ENCODE peak calls at places on chromosomes 7 and 10, in four cellular contexts. S is kidney epithelial cell, L is hepatocyte, F is fibroblast of the aortic adventitia. J is an unnamed sample.

GRCh38 chr7:94393251-94393758 is 1.4 kb upstream of the COL1A2 start:
- DNase-seq in F (peak), S (no peak), L (peak), J (no peak)

GRCh38 chr7:30813466-30813865 is 42.2 kb downstream of the MINDY4 start:
- DNase-seq in F (no peak), L (no peak), S (no peak), J (no peak)

GRCh38 chr7:17608114-17608833 is 309.8 kb downstream of the AHR start:
- DNase-seq in F (peak), L (no peak), S (no peak), J (no peak)

GRCh38 chr10:76282122-76283030 is 851.0 kb downstream of the LRMDA start:
- DNase-seq in S (no peak), F (peak), L (peak), J (no peak)

GRCh38 chr10:132904814-132905649 is 37.3 kb downstream of the CFAP46 start:
- DNase-seq in L (no peak), S (no peak), F (no peak), J (no peak)

GRCh38 chr7:11830582-11831382 is 1.2 kb downstream of the THSD7A start:
- DNase-seq in S (no peak), L (peak), F (peak), J (peak)

GRCh38 chr7:150745086-150745485 is 7.9 kb downstream of the GIMAP5 start:
- DNase-seq in S (no peak), L (no peak), F (no peak), J (no peak)

GRCh38 chr7:104951546-104951945 is 62.5 kb upstream of the KMT2E start:
- DNase-seq in L (no peak), F (peak), S (no peak), J (no peak)

GRCh38 chr7:143359769-143360168 is 2.7 kb downstream of the FAM131B start:
- DNase-seq in F (no peak), S (no peak), L (no peak), J (no peak)

DNA sequence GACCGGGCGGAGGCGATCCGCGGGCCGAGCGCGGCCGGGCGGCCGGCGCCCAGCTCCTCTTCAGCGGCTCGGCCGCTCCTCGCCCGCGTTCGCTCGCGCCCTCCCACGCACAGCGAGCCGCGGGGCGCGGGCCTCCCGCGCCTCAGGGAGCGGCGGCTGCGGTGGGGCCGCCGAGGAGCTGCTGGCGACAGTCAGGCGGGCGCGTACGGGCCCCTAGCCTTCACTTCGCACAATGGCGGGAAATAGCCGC is at the start of gene MCMBP:
- DNase-seq in L (no peak), S (no peak), F (no peak), J (no peak)
- TF ChIP-seq CTCF in L (no peak), S (no peak), F (no peak), J (no peak)

GRCh38 chr7:149544028-149544427 is 46.4 kb upstream of the ZNF746 start:
- DNase-seq in F (no peak), S (no peak), L (no peak), J (no peak)

GRCh38 chr7:149546331-149546730 is 48.7 kb upstream of the ZNF746 start:
- DNase-seq in L (no peak), F (no peak), S (no peak), J (no peak)

GRCh38 chr7:149552778-149553177 is 55.2 kb upstream of the ZNF746 start:
- DNase-seq in L (no peak), S (no peak), F (no peak), J (no peak)

GRCh38 chr7:149547126-149547525 is 49.5 kb upstream of the ZNF746 start:
- DNase-seq in L (no peak), S (no peak), F (no peak), J (no peak)
- TF ChIP-seq CTCF in L (no peak), S (no peak), F (no peak), J (peak)

GRCh38 chr7:79308176-79308575 is 145.3 kb downstream of the MAGI2 start:
- DNase-seq in S (no peak), L (peak), F (no peak), J (no peak)
- TF ChIP-seq CTCF in S (no peak), L (no peak), F (peak), J (no peak)

DNA sequence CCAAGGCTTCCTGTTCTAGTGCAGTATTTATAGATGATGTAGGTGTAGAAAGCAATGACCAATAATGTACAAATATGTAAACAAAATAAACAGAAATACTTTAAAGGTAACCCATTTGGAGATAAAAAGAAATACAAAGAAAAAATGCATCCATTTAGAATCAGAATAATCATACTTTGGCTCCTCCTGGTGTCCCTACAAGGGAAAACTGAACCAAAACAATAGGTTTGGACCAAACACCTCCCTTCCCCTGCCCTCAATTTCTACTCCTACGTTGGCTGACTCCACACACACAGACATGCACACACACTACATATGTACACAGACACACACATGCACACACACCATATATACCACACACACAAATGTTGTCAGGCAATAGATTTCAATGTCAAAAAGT is 36.0 kb downstream of the C10orf143 start:
- DNase-seq in F (peak), S (no peak), L (no peak), J (no peak)
- TF ChIP-seq CTCF in F (peak), S (no peak), L (no peak), J (no peak)

DNA sequence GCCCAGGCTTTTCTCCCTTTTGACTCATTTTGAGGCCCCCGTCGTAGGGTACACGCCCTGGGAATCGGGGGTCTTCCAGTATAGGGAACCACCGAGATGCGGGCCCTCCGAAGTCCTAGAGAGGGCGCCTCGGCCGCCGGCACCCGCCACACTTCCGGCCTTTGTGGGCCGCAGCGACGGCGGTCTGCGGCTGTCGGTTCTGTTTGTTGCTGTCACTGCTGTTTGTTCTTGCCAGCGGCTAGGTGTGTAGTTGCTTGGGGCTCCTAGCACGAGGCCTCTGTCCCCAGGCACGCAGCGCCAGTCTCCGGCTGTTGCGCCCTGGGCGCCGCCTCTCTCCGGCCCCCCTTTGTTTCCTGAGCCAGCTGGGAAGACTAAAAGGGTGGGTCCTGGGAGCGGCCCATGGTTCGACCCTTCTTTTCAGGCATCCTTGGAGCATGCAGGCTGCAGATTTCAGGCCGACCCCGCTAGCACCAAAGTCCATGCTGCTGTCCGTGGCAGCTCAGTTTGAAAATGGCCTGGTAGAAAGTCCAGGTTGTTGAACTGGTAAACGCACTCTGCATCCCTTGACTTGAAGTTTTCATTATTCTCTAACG is 17.8 kb upstream of the ZKSCAN1 start:
- DNase-seq in S (no peak), L (peak), F (peak), J (peak)
- TF ChIP-seq CTCF in S (peak), L (no peak), F (peak), J (peak)

GRCh38 chr7:70794962-70795361 is 337.0 kb upstream of the GALNT17 start:
- DNase-seq in S (no peak), L (no peak), F (no peak), J (no peak)
- TF ChIP-seq CTCF in S (no peak), L (no peak), F (no peak), J (no peak)

GRCh38 chr10:85515316-85515715 is 851.3 kb downstream of the GRID1 start:
- DNase-seq in S (no peak), F (no peak), L (no peak), J (no peak)

GRCh38 chr10:85513450-85513849 is 853.1 kb downstream of the GRID1 start:
- DNase-seq in S (no peak), F (no peak), L (no peak), J (no peak)

GRCh38 chr10:85508159-85508558 is 858.4 kb downstream of the GRID1 start:
- DNase-seq in S (no peak), F (no peak), L (no peak), J (no peak)

DNA sequence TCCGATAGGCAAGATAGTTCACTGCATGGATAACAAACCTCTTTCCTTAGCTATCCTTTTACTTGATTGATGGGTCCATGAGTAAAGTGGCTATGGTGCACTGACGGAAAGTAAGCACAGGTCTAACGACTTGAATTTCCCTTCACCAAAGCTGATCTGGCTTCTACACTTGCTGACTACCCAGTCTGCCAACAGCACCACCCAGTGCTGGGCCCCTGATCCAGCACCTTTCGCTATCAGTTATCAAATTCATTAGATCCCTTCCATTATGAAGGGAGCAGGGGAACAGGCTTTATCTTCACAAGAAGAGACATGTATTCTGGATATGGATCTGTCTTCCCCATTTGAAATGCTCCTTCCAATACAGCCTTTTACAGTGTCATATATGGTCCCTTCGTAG is 855.9 kb downstream of the GRID1 start:
- DNase-seq in L (no peak), S (no peak), F (no peak), J (no peak)
- TF ChIP-seq CTCF in L (no peak), S (peak), F (no peak), J (no peak)

DNA sequence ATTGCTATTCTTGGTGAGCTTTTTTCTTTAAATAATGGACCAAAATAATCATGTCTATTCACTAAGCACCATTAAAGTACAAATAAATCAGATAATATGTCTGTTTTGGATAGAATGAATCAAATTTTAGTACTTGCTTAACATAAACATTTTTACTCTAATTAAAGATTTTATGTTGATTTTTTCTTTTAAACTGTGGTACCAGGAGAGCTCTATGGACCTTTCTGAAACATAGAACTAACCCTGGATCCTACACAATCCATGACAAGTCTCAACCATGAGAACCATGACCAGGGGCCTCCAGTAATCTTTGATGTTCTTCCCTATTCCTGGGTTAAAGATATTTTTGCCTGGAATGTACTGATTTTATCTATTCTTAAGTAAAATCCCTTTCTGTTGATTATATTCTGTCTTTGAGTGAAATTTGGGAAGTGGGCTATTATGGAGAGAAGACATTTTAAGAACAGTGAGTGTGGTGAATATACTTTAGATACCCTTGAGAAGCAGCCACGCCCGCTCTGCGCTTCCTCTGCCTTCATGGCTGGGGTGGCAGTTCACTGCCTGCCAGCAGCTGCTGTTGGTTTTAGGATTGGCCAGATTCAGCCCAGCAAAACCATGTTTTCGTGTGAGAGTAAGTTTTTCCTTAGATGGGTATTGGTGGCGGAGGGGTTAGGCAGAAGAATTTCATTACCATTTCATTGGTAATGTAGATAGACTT is 42.2 kb upstream of the BHLHA15 start:
- DNase-seq in L (no peak), F (no peak), S (no peak), J (no peak)
- TF ChIP-seq CTCF in L (no peak), F (no peak), S (no peak), J (no peak)

DNA sequence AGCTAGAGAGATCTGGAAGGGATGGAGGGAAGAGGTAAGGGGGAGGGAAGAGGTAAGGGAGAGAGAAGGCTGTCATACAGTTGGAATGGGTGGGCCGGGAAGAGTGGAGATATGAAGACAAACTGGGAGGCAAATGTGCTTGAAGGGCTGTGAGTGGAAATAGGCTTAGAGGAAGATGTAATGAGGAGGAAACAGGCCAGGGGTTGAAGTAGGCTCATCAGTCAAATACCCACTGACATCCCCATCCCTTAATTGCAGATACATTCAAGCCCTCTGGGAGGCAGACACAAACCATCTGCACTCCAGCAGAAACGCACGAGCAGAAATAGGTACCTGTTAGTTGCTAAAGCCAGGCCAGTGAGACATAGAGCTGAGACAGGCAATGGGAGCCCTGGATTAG is 2.1 kb downstream of the SYNPO2L start:
- DNase-seq in L (no peak), F (no peak), S (no peak), J (no peak)
- TF ChIP-seq CTCF in L (peak), F (no peak), S (peak), J (no peak)

J was measured in Calu3.